ENCODE peak calls at places on chromosomes 6 and 20, in five cellular contexts. One of them, this sample, is unnamed.
A peak's percentile ranks its signal among the peaks of the same experiment; 100 is the strongest.

GRCh38 chr20:64278319-64278681 is 22.8 kb downstream of the PCMTD2 start:
- DNase-seq in SJCRH30: no peak
- DNase-seq in heart left ventricle: no peak
- DNase-seq in CD8-positive, alpha-beta memory T cell: no peak
- DNase-seq in CD4-positive, alpha-beta T cell: no peak
- DNase-seq in this sample: no peak

GRCh38 chr20:8365634-8366033 is 233.6 kb downstream of the PLCB1 start:
- DNase-seq in SJCRH30: no peak
- DNase-seq in heart left ventricle: no peak
- DNase-seq in CD8-positive, alpha-beta memory T cell: no peak
- DNase-seq in CD4-positive, alpha-beta T cell: no peak
- DNase-seq in this sample: no peak

GRCh38 chr6:15575357-15576037 is 87.3 kb downstream of the DTNBP1 start:
- DNase-seq in SJCRH30: no peak
- DNase-seq in heart left ventricle: no peak
- DNase-seq in CD8-positive, alpha-beta memory T cell: no peak
- DNase-seq in CD4-positive, alpha-beta T cell: no peak
- DNase-seq in this sample: no peak

GRCh38 chr6:116779569-116780164 is 14.1 kb upstream of the FAM162B start:
- DNase-seq in SJCRH30: peak; percentile 66
- DNase-seq in heart left ventricle: no peak
- DNase-seq in CD8-positive, alpha-beta memory T cell: no peak
- DNase-seq in CD4-positive, alpha-beta T cell: no peak
- DNase-seq in this sample: no peak

GRCh38 chr6:120869397-120869796 is 464.9 kb downstream of the TBC1D32 start:
- DNase-seq in SJCRH30: peak; percentile 44
- DNase-seq in heart left ventricle: no peak
- DNase-seq in CD8-positive, alpha-beta memory T cell: no peak
- DNase-seq in CD4-positive, alpha-beta T cell: no peak
- DNase-seq in this sample: no peak

GRCh38 chr20:38307371-38308046 is 3.6 kb downstream of the BPI start:
- DNase-seq in SJCRH30: peak; percentile 32
- DNase-seq in heart left ventricle: no peak
- DNase-seq in CD8-positive, alpha-beta memory T cell: no peak
- DNase-seq in CD4-positive, alpha-beta T cell: no peak
- DNase-seq in this sample: no peak

GRCh38 chr6:19354181-19354580 is 483.0 kb upstream of the ID4 start:
- DNase-seq in SJCRH30: no peak
- DNase-seq in heart left ventricle: no peak
- DNase-seq in CD8-positive, alpha-beta memory T cell: no peak
- DNase-seq in CD4-positive, alpha-beta T cell: no peak
- DNase-seq in this sample: no peak

GRCh38 chr6:122052501-122052900 is 347.0 kb upstream of the HSF2 start:
- DNase-seq in SJCRH30: no peak
- DNase-seq in heart left ventricle: no peak
- DNase-seq in CD8-positive, alpha-beta memory T cell: no peak
- DNase-seq in CD4-positive, alpha-beta T cell: no peak
- DNase-seq in this sample: no peak

GRCh38 chr20:64238851-64239387 is 16.6 kb upstream of the PCMTD2 start:
- DNase-seq in SJCRH30: no peak
- DNase-seq in heart left ventricle: peak; percentile 47
- DNase-seq in CD8-positive, alpha-beta memory T cell: no peak
- DNase-seq in CD4-positive, alpha-beta T cell: no peak
- DNase-seq in this sample: no peak

GRCh38 chr6:95099410-95099809 is 477.9 kb upstream of the MANEA start:
- DNase-seq in SJCRH30: no peak
- DNase-seq in heart left ventricle: no peak
- DNase-seq in CD8-positive, alpha-beta memory T cell: no peak
- DNase-seq in CD4-positive, alpha-beta T cell: no peak
- DNase-seq in this sample: no peak

GRCh38 chr20:52003976-52004375 is 187.6 kb downstream of the ZFP64 start:
- DNase-seq in SJCRH30: no peak
- DNase-seq in heart left ventricle: no peak
- DNase-seq in CD8-positive, alpha-beta memory T cell: no peak
- DNase-seq in CD4-positive, alpha-beta T cell: no peak
- DNase-seq in this sample: no peak

GRCh38 chr20:35768731-35769664 is 2.8 kb upstream of the PHF20 start:
- DNase-seq in SJCRH30: peak; percentile 100
- DNase-seq in heart left ventricle: peak; percentile 95
- DNase-seq in CD8-positive, alpha-beta memory T cell: no peak
- DNase-seq in CD4-positive, alpha-beta T cell: no peak
- DNase-seq in this sample: peak; percentile 80

GRCh38 chr20:58803533-58803932 is 47.2 kb downstream of the GNAS-AS1 start:
- DNase-seq in SJCRH30: no peak
- DNase-seq in heart left ventricle: peak; percentile 24
- DNase-seq in CD8-positive, alpha-beta memory T cell: no peak
- DNase-seq in CD4-positive, alpha-beta T cell: no peak
- DNase-seq in this sample: no peak

GRCh38 chr6:13302291-13302690 is 26.0 kb downstream of the TBC1D7 start:
- DNase-seq in SJCRH30: no peak
- DNase-seq in heart left ventricle: no peak
- DNase-seq in CD8-positive, alpha-beta memory T cell: no peak
- DNase-seq in CD4-positive, alpha-beta T cell: no peak
- DNase-seq in this sample: no peak

GRCh38 chr20:38222923-38223742 is 37.4 kb downstream of the KIAA1755 start:
- DNase-seq in SJCRH30: no peak
- DNase-seq in heart left ventricle: no peak
- DNase-seq in CD8-positive, alpha-beta memory T cell: no peak
- DNase-seq in CD4-positive, alpha-beta T cell: no peak
- DNase-seq in this sample: no peak

GRCh38 chr20:44586289-44586911 is 4.0 kb downstream of the PKIG start:
- DNase-seq in SJCRH30: no peak
- DNase-seq in heart left ventricle: no peak
- DNase-seq in CD8-positive, alpha-beta memory T cell: no peak
- DNase-seq in CD4-positive, alpha-beta T cell: no peak
- DNase-seq in this sample: no peak

GRCh38 chr6:165689699-165690098 is 26.7 kb upstream of the PDE10A start:
- DNase-seq in SJCRH30: no peak
- DNase-seq in heart left ventricle: no peak
- DNase-seq in CD8-positive, alpha-beta memory T cell: no peak
- DNase-seq in CD4-positive, alpha-beta T cell: no peak
- DNase-seq in this sample: no peak

GRCh38 chr6:5205877-5206840 is 54.6 kb downstream of the LYRM4 start:
- DNase-seq in SJCRH30: peak; percentile 48
- DNase-seq in heart left ventricle: peak; percentile 69
- DNase-seq in CD8-positive, alpha-beta memory T cell: no peak
- DNase-seq in CD4-positive, alpha-beta T cell: no peak
- DNase-seq in this sample: no peak
- H3K27ac ChIP-seq in SJCRH30: no peak overlapping the region
- H3K27ac ChIP-seq in heart left ventricle: peak overlapping the region; percentile 82
- H3K27ac ChIP-seq in CD8-positive, alpha-beta memory T cell: no peak overlapping the region
- H3K27ac ChIP-seq in CD4-positive, alpha-beta T cell: no peak overlapping the region
- H3K27ac ChIP-seq in this sample: peak overlapping the region; percentile 11

GRCh38 chr20:48186915-48187314 is 401.6 kb upstream of the SULF2 start:
- DNase-seq in SJCRH30: no peak
- DNase-seq in heart left ventricle: no peak
- DNase-seq in CD8-positive, alpha-beta memory T cell: no peak
- DNase-seq in CD4-positive, alpha-beta T cell: no peak
- DNase-seq in this sample: no peak
- H3K27ac ChIP-seq in SJCRH30: no peak overlapping the region
- H3K27ac ChIP-seq in heart left ventricle: no peak overlapping the region
- H3K27ac ChIP-seq in CD8-positive, alpha-beta memory T cell: no peak overlapping the region
- H3K27ac ChIP-seq in CD4-positive, alpha-beta T cell: no peak overlapping the region
- H3K27ac ChIP-seq in this sample: no peak overlapping the region

GRCh38 chr20:24148372-24148771 is 159.8 kb upstream of the GGTLC1 start:
- DNase-seq in SJCRH30: no peak
- DNase-seq in heart left ventricle: no peak
- DNase-seq in CD8-positive, alpha-beta memory T cell: peak; percentile 12
- DNase-seq in CD4-positive, alpha-beta T cell: no peak
- DNase-seq in this sample: no peak
- H3K27ac ChIP-seq in SJCRH30: no peak overlapping the region
- H3K27ac ChIP-seq in heart left ventricle: no peak overlapping the region
- H3K27ac ChIP-seq in CD8-positive, alpha-beta memory T cell: no peak overlapping the region
- H3K27ac ChIP-seq in CD4-positive, alpha-beta T cell: no peak overlapping the region
- H3K27ac ChIP-seq in this sample: peak overlapping the region; percentile 13

GRCh38 chr20:10637062-10637559 is 36.7 kb downstream of the JAG1 start:
- DNase-seq in SJCRH30: no peak
- DNase-seq in heart left ventricle: no peak
- DNase-seq in CD8-positive, alpha-beta memory T cell: no peak
- DNase-seq in CD4-positive, alpha-beta T cell: no peak
- DNase-seq in this sample: no peak
- H3K27ac ChIP-seq in SJCRH30: no peak overlapping the region
- H3K27ac ChIP-seq in heart left ventricle: peak overlapping the region; percentile 58
- H3K27ac ChIP-seq in CD8-positive, alpha-beta memory T cell: no peak overlapping the region
- H3K27ac ChIP-seq in CD4-positive, alpha-beta T cell: no peak overlapping the region
- H3K27ac ChIP-seq in this sample: peak overlapping the region; percentile 80

GRCh38 chr6:21398741-21399140 is 194.8 kb upstream of the SOX4 start:
- DNase-seq in SJCRH30: no peak
- DNase-seq in heart left ventricle: no peak
- DNase-seq in CD8-positive, alpha-beta memory T cell: no peak
- DNase-seq in CD4-positive, alpha-beta T cell: no peak
- DNase-seq in this sample: no peak

GRCh38 chr6:21392177-21392576 is 201.4 kb upstream of the SOX4 start:
- DNase-seq in SJCRH30: no peak
- DNase-seq in heart left ventricle: no peak
- DNase-seq in CD8-positive, alpha-beta memory T cell: no peak
- DNase-seq in CD4-positive, alpha-beta T cell: no peak
- DNase-seq in this sample: no peak

GRCh38 chr6:21396313-21396712 is 197.2 kb upstream of the SOX4 start:
- DNase-seq in SJCRH30: no peak
- DNase-seq in heart left ventricle: no peak
- DNase-seq in CD8-positive, alpha-beta memory T cell: no peak
- DNase-seq in CD4-positive, alpha-beta T cell: no peak
- DNase-seq in this sample: peak; percentile 41

GRCh38 chr6:21393426-21394165 is 200.0 kb upstream of the SOX4 start:
- DNase-seq in SJCRH30: no peak
- DNase-seq in heart left ventricle: no peak
- DNase-seq in CD8-positive, alpha-beta memory T cell: no peak
- DNase-seq in CD4-positive, alpha-beta T cell: no peak
- DNase-seq in this sample: no peak

GRCh38 chr6:21395121-21395520 is 198.4 kb upstream of the SOX4 start:
- DNase-seq in SJCRH30: no peak
- DNase-seq in heart left ventricle: no peak
- DNase-seq in CD8-positive, alpha-beta memory T cell: no peak
- DNase-seq in CD4-positive, alpha-beta T cell: no peak
- DNase-seq in this sample: no peak
- H3K27ac ChIP-seq in SJCRH30: no peak overlapping the region
- H3K27ac ChIP-seq in heart left ventricle: no peak overlapping the region
- H3K27ac ChIP-seq in CD8-positive, alpha-beta memory T cell: no peak overlapping the region
- H3K27ac ChIP-seq in CD4-positive, alpha-beta T cell: no peak overlapping the region
- H3K27ac ChIP-seq in this sample: no peak overlapping the region

GRCh38 chr20:37198962-37199660 is 19.8 kb upstream of the MROH8 start:
- DNase-seq in SJCRH30: no peak
- DNase-seq in heart left ventricle: no peak
- DNase-seq in CD8-positive, alpha-beta memory T cell: no peak
- DNase-seq in CD4-positive, alpha-beta T cell: no peak
- DNase-seq in this sample: no peak
- H3K27ac ChIP-seq in SJCRH30: no peak overlapping the region
- H3K27ac ChIP-seq in heart left ventricle: no peak overlapping the region
- H3K27ac ChIP-seq in CD8-positive, alpha-beta memory T cell: no peak overlapping the region
- H3K27ac ChIP-seq in CD4-positive, alpha-beta T cell: no peak overlapping the region
- H3K27ac ChIP-seq in this sample: no peak overlapping the region

GRCh38 chr6:33050013-33050800 is 23.2 kb downstream of the HLA-DPA1 start:
- DNase-seq in SJCRH30: peak; percentile 86
- DNase-seq in heart left ventricle: no peak
- DNase-seq in CD8-positive, alpha-beta memory T cell: no peak
- DNase-seq in CD4-positive, alpha-beta T cell: no peak
- DNase-seq in this sample: peak; percentile 1
- H3K27ac ChIP-seq in SJCRH30: peak overlapping the region; percentile 78
- H3K27ac ChIP-seq in heart left ventricle: no peak overlapping the region
- H3K27ac ChIP-seq in CD8-positive, alpha-beta memory T cell: no peak overlapping the region
- H3K27ac ChIP-seq in CD4-positive, alpha-beta T cell: no peak overlapping the region
- H3K27ac ChIP-seq in this sample: no peak overlapping the region

GRCh38 chr6:26305097-26305841 is 59.7 kb upstream of the BTN3A2 start:
- DNase-seq in SJCRH30: peak; percentile 30
- DNase-seq in heart left ventricle: peak; percentile 74
- DNase-seq in CD8-positive, alpha-beta memory T cell: peak; percentile 73
- DNase-seq in CD4-positive, alpha-beta T cell: no peak
- DNase-seq in this sample: no peak

GRCh38 chr6:26301638-26302037 is 63.4 kb upstream of the BTN3A2 start:
- DNase-seq in SJCRH30: no peak
- DNase-seq in heart left ventricle: no peak
- DNase-seq in CD8-positive, alpha-beta memory T cell: no peak
- DNase-seq in CD4-positive, alpha-beta T cell: no peak
- DNase-seq in this sample: no peak

GRCh38 chr6:26302941-26303559 is 61.9 kb upstream of the BTN3A2 start:
- DNase-seq in SJCRH30: no peak
- DNase-seq in heart left ventricle: no peak
- DNase-seq in CD8-positive, alpha-beta memory T cell: no peak
- DNase-seq in CD4-positive, alpha-beta T cell: no peak
- DNase-seq in this sample: no peak

GRCh38 chr6:26306248-26306647 is 58.8 kb upstream of the BTN3A2 start:
- DNase-seq in SJCRH30: no peak
- DNase-seq in heart left ventricle: no peak
- DNase-seq in CD8-positive, alpha-beta memory T cell: no peak
- DNase-seq in CD4-positive, alpha-beta T cell: no peak
- DNase-seq in this sample: no peak

GRCh38 chr6:26304213-26305096 is 60.5 kb upstream of the BTN3A2 start:
- DNase-seq in SJCRH30: no peak
- DNase-seq in heart left ventricle: no peak
- DNase-seq in CD8-positive, alpha-beta memory T cell: peak; percentile 75
- DNase-seq in CD4-positive, alpha-beta T cell: no peak
- DNase-seq in this sample: no peak
- H3K27ac ChIP-seq in SJCRH30: no peak overlapping the region
- H3K27ac ChIP-seq in heart left ventricle: peak overlapping the region; percentile 57
- H3K27ac ChIP-seq in CD8-positive, alpha-beta memory T cell: peak overlapping the region; percentile 65
- H3K27ac ChIP-seq in CD4-positive, alpha-beta T cell: no peak overlapping the region
- H3K27ac ChIP-seq in this sample: peak overlapping the region; percentile 79

GRCh38 chr20:54092021-54092420 is 21.6 kb upstream of the BCAS1 start:
- DNase-seq in SJCRH30: no peak
- DNase-seq in heart left ventricle: no peak
- DNase-seq in CD8-positive, alpha-beta memory T cell: no peak
- DNase-seq in CD4-positive, alpha-beta T cell: no peak
- DNase-seq in this sample: no peak
- H3K27ac ChIP-seq in SJCRH30: no peak overlapping the region
- H3K27ac ChIP-seq in heart left ventricle: no peak overlapping the region
- H3K27ac ChIP-seq in CD8-positive, alpha-beta memory T cell: no peak overlapping the region
- H3K27ac ChIP-seq in CD4-positive, alpha-beta T cell: no peak overlapping the region
- H3K27ac ChIP-seq in this sample: no peak overlapping the region